ENCODE peak calls at places on chromosomes 5 and 9, in four cellular contexts. H is immature natural killer cell; N is H7; U is activated CD8-positive, alpha-beta memory T cell treated with anti-CD3 and anti-CD28 coated beads for 1 hour. P is an unnamed sample.
A peak's percentile ranks its signal among the peaks of the same experiment; 100 is the strongest.

GRCh38 chr5:175873090-175873454 is 1.7 kb downstream of the CPLX2 start:
- DNase-seq in N (no peak), H (no peak), U (no peak), P (peak; percentile 51)

GRCh38 chr9:137320555-137321384 is 18.7 kb upstream of the NRARP start:
- DNase-seq in H (peak; percentile 46), N (peak; percentile 86), U (no peak), P (peak; percentile 70)

GRCh38 chr9:127921592-127922120 is 4.8 kb upstream of the ST6GALNAC4 start:
- DNase-seq in H (peak; percentile 79), U (peak; percentile 70), N (peak; percentile 97), P (peak; percentile 73)

GRCh38 chr5:177604116-177604521 is 4.2 kb downstream of the B4GALT7 start:
- DNase-seq in U (no peak), H (no peak), N (no peak), P (peak; percentile 2)

GRCh38 chr9:119318371-119318770 is 50.9 kb downstream of the BRINP1 start:
- DNase-seq in N (peak; percentile 42), H (no peak), U (no peak), P (peak; percentile 21)

GRCh38 chr9:91856419-91856818 is 93.6 kb downstream of the ROR2 start:
- DNase-seq in H (no peak), U (no peak), N (no peak), P (peak; percentile 48)

GRCh38 chr5:153562189-153562588 is 71.7 kb downstream of the GRIA1 start:
- DNase-seq in N (no peak), H (no peak), U (no peak), P (no peak)

GRCh38 chr9:19416143-19416542 is 7.3 kb downstream of the ACER2 start:
- DNase-seq in H (no peak), N (no peak), U (no peak), P (no peak)

GRCh38 chr5:139061274-139061673 is 136.9 kb downstream of the SIL1 start:
- DNase-seq in U (no peak), H (no peak), N (no peak), P (no peak)

GRCh38 chr9:114122152-114122615 is 23.1 kb upstream of the KIF12 start:
- DNase-seq in H (no peak), U (no peak), N (no peak), P (no peak)

GRCh38 chr5:74340476-74340875 is 300.1 kb downstream of the ENC1 start:
- DNase-seq in H (no peak), N (no peak), U (no peak), P (no peak)

GRCh38 chr9:97737429-97737828 is 40.3 kb upstream of the XPA start:
- DNase-seq in U (no peak), N (peak; percentile 81), H (no peak), P (peak; percentile 64)